ENCODE peak calls at places on chromosomes 13 and 19, in six cellular contexts. C is right lobe of liver, P is keratinocyte, A is Peyer's patch, D is neural progenitor cell, M is endodermal cell. X is an unnamed sample.

GRCh38 chr13:71722206-71722605 is 144.8 kb downstream of the DACH1 start:
- DNase-seq in A (no peak), M (no peak), C (no peak), D (no peak), P (no peak), X (no peak)

GRCh38 chr13:62910541-62910940 is 1494.9 kb upstream of the PCDH20 start:
- DNase-seq in M (no peak), A (no peak), P (no peak), D (no peak), C (no peak), X (no peak)

GRCh38 chr19:46373573-46374359 is 26.9 kb downstream of the PPP5C start:
- DNase-seq in C (peak; percentile 95), P (peak; percentile 99), D (peak; percentile 70), A (no peak), M (peak; percentile 94), X (peak; percentile 90)

GRCh38 chr13:113044431-113045114 is 61.0 kb upstream of the F7 start:
- DNase-seq in M (no peak), D (no peak), P (no peak), A (no peak), C (peak; percentile 16), X (peak; percentile 17)

GRCh38 chr13:99694251-99694650 is 193.0 kb downstream of the TM9SF2 start:
- DNase-seq in P (no peak), D (no peak), A (no peak), M (no peak), C (no peak), X (no peak)

GRCh38 chr19:38049105-38049649 is 142.2 kb downstream of the SIPA1L3 start:
- DNase-seq in C (no peak), P (no peak), M (no peak), A (peak; percentile 72), D (no peak), X (no peak)

GRCh38 chr19:15551183-15552004 is 43.1 kb downstream of the CYP4F22 start:
- DNase-seq in C (peak; percentile 26), P (no peak), M (peak; percentile 97), A (peak; percentile 31), D (no peak), X (peak; percentile 31)

GRCh38 chr19:44807652-44808462 is 1.0 kb upstream of the BCAM start:
- DNase-seq in D (peak; percentile 87), C (peak; percentile 81), P (peak; percentile 64), A (no peak), M (peak; percentile 98), X (no peak)

GRCh38 chr13:29550589-29550988 is 44.9 kb downstream of the SLC7A1 start:
- DNase-seq in C (no peak), A (no peak), P (no peak), M (no peak), D (no peak), X (no peak)

GRCh38 chr13:113816248-113816924 is 47.5 kb downstream of the GAS6 start:
- DNase-seq in C (no peak), P (no peak), A (no peak), D (no peak), M (no peak), X (no peak)

GRCh38 chr13:74647991-74648390 is 513.8 kb upstream of the KLF12 start:
- DNase-seq in A (no peak), M (no peak), C (no peak), D (no peak), P (no peak), X (no peak)

GRCh38 chr19:29694669-29695627 is 20.1 kb downstream of the C19orf12 start:
- DNase-seq in D (peak; percentile 85), A (peak; percentile 80), M (peak; percentile 95), P (no peak), C (peak; percentile 91), X (peak; percentile 72)

GRCh38 chr19:6947745-6948144 is 60.4 kb downstream of the ADGRE1 start:
- DNase-seq in C (no peak), P (no peak), D (no peak), M (no peak), A (no peak), X (peak; percentile 26)

DNA sequence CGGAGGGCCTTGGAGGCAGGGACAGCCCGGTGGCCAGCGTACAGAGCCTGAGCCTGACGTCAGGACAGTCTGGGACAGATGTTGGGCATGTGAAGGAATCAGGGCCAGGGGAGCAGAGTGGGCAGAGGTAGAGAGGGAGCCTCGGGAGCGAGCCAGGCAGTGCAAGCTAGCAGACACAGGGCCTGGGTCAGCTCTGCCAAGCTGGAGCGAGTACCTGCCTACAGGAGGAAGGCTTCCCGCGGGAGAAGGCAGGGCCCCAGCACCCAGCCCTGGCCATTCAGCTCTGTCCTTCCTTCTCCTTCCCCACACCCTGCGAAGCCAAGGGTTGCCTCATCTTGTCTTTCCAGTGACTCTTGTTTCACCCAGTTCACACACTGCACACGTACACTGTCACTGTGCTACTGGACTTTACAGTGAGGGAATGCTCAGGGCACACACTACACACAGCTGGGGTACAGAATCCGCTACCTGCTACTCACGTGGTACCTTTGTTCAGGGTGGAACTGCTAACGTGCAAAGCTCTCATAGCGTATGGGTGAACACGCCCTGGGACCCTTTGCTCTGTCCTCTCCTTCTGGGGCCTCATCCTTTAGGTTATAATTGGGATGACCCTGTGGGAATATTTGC is 9.8 kb upstream of the C1QTNF9 start:
- DNase-seq in A (no peak), P (no peak), C (no peak), D (no peak), M (no peak), X (no peak)
- H3K36me3 ChIP-seq in A (no peaks in the 10 kb centered on the region), P (no peaks in the 10 kb centered on the region), C (no peaks in the 10 kb centered on the region), D (no peaks in the 10 kb centered on the region), M (peaks cover 22% of the 10 kb centered on the region), X (peaks cover 88% of the 10 kb centered on the region)

GRCh38 chr13:110137677-110138008 is 169.3 kb downstream of the COL4A1 start:
- DNase-seq in D (peak; percentile 43), M (no peak), C (peak; percentile 59), A (no peak), P (no peak), X (peak; percentile 64)
- H3K4me3 ChIP-seq in D (peak overlapping the region; percentile 61), M (peak overlapping the region; percentile 89), C (peak overlapping the region; percentile 65), A (peak overlapping the region; percentile 65), P (peak overlapping the region; percentile 47), X (peak overlapping the region; percentile 55)

DNA sequence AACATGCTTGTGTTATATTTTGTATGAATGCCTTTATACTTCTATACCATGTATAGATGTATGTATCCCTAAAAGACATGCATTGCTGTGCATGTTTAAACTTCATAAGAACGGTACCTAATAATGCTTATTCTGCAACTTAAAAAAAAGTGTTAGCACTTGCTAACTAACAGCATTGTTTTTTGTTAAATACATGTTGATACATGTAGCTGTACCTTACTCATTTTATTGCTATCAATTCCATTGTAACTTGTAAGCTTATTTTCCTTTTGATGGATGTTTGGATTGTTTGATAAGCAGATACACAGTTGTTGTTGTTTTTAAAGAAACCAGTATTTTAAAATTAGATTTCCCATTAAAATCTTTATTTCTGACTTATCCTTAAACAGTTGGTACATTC is 53.8 kb downstream of the CDK8 start:
- DNase-seq in P (peak; percentile 7), D (no peak), A (no peak), M (no peak), C (no peak), X (no peak)
- TF ChIP-seq CTCF in P (no peak), D (no peak), A (no peak), M (no peak), C (no peak), X (no peak)

DNA sequence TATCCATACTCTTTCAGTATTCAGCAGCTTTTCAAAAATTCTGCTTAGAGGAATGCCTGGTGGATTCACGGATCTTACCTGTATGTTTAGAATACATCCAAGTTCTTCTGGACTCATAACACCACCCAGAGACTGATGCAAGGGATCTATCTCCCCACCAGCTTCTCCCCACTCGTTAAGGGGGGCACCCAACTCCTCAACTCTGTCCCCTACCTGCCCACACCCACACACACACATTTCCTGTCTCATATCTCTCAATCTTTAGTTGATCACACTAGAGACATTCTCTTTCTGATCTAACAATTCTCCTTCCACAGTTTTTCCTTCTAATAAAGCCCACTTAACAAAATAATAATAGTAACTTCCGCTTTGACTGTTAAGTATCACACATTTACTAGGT is 110.1 kb downstream of the DLEU7 start:
- DNase-seq in A (no peak), M (no peak), P (no peak), C (no peak), D (no peak), X (no peak)
- H3K36me3 ChIP-seq in A (no peaks in the 10 kb centered on the region), M (no peaks in the 10 kb centered on the region), P (no peaks in the 10 kb centered on the region), C (no peaks in the 10 kb centered on the region), D (no peaks in the 10 kb centered on the region), X (no peaks in the 10 kb centered on the region)

GRCh38 chr19:41226874-41227390 is 7.9 kb downstream of the AXL start:
- DNase-seq in C (no peak), P (no peak), M (no peak), D (no peak), A (no peak), X (no peak)
- H3K4me3 ChIP-seq in C (no peak overlapping the region), P (no peak overlapping the region), M (peak overlapping the region; percentile 7), D (no peak overlapping the region), A (peak overlapping the region; percentile 80), X (no peak overlapping the region)